ENCODE peak calls at places on chromosome 1, in ten cellular contexts. P is nucleus accumbens; T is NCI-H345; J is EL; O is psoas muscle; I is naive thymus-derived CD8-positive, alpha-beta T cell; E is choroid plexus epithelial cell; U is stimulated activated CD8-positive, alpha-beta memory T cell treated with anti-CD3 and anti-CD28 coated beads, Interleukin-4, amount 100 ng/mL, for 24 hours; W is HTR-8/SVneo; D is pancreas. S is an unnamed sample.

GRCh38 chr1:93871356-93871755 is 7.7 kb downstream of the DNTTIP2 start:
- DNase-seq in U (no peak), E (no peak), O (no peak), W (no peak), I (no peak), J (no peak), P (no peak), T (no peak), D (no peak), S (no peak)

GRCh38 chr1:64363116-64363515 is 106.8 kb upstream of the CACHD1 start:
- DNase-seq in I (no peak), O (no peak), U (no peak), J (no peak), T (no peak), E (no peak), P (no peak), W (no peak), D (peak; percentile 19), S (no peak)

GRCh38 chr1:164725401-164725800 is 166.4 kb downstream of the PBX1 start:
- DNase-seq in T (no peak), W (no peak), D (no peak), U (no peak), P (no peak), I (no peak), J (no peak), E (peak; percentile 61), O (no peak), S (no peak)

GRCh38 chr1:172827301-172827700 is 168.4 kb downstream of the FASLG start:
- DNase-seq in J (no peak), P (no peak), O (no peak), U (no peak), I (no peak), E (no peak), D (no peak), W (no peak), T (no peak), S (no peak)

GRCh38 chr1:23978825-23979224 is 1.3 kb downstream of the SRSF10 start:
- DNase-seq in T (no peak), U (no peak), D (no peak), O (no peak), J (no peak), E (no peak), I (no peak), P (no peak), W (no peak), S (no peak)

GRCh38 chr1:243730499-243731150 is 119.4 kb downstream of the AKT3 start:
- DNase-seq in I (no peak), W (no peak), U (no peak), D (no peak), T (no peak), P (no peak), O (peak; percentile 51), J (no peak), E (no peak), S (peak; percentile 53)

GRCh38 chr1:18635833-18636671 is 5.4 kb downstream of the PAX7 start:
- DNase-seq in W (no peak), O (no peak), E (no peak), P (no peak), J (no peak), I (no peak), U (no peak), T (no peak), D (no peak), S (no peak)

GRCh38 chr1:77313491-77313890 is 31.7 kb downstream of the AK5 start:
- DNase-seq in U (no peak), I (no peak), D (peak; percentile 31), O (no peak), W (peak; percentile 9), T (no peak), E (peak; percentile 62), P (no peak), J (peak; percentile 16), S (no peak)

GRCh38 chr1:157357111-157357510 is 195.2 kb downstream of the FCRL5 start:
- DNase-seq in U (no peak), T (no peak), O (no peak), P (no peak), D (no peak), I (no peak), E (no peak), J (no peak), W (no peak), S (no peak)

GRCh38 chr1:30411206-30411605 is 312.2 kb downstream of the MATN1 start:
- DNase-seq in T (no peak), J (no peak), P (no peak), W (no peak), I (no peak), U (no peak), E (no peak), D (peak; percentile 0), O (no peak), S (no peak)